ENCODE peak calls at places on chromosome 18, in five cellular contexts. One of them, this sample, is unnamed.

GRCh38 chr18:6960656-6961055 is 156.9 kb downstream of the LAMA1 start:
- DNase-seq in right lobe of liver: no peak
- DNase-seq in A172: peak
- DNase-seq in stomach: no peak
- DNase-seq in uterus: no peak
- DNase-seq in this sample: no peak

GRCh38 chr18:3448845-3449701 is 899 bp upstream of the TGIF1 start:
- DNase-seq in right lobe of liver: peak
- DNase-seq in A172: peak
- DNase-seq in stomach: peak
- DNase-seq in uterus: peak
- DNase-seq in this sample: peak

GRCh38 chr18:61572871-61573270 is 239.6 kb downstream of the CDH20 start:
- DNase-seq in right lobe of liver: no peak
- DNase-seq in A172: no peak
- DNase-seq in stomach: no peak
- DNase-seq in uterus: no peak
- DNase-seq in this sample: no peak

GRCh38 chr18:63317982-63318881 is 1.3 kb downstream of the BCL2 start:
- DNase-seq in right lobe of liver: peak
- DNase-seq in A172: no peak
- DNase-seq in stomach: peak
- DNase-seq in uterus: peak
- DNase-seq in this sample: peak

GRCh38 chr18:62710417-62710816 is 4.9 kb upstream of the PHLPP1 start:
- DNase-seq in right lobe of liver: no peak
- DNase-seq in A172: peak
- DNase-seq in stomach: no peak
- DNase-seq in uterus: no peak
- DNase-seq in this sample: no peak

GRCh38 chr18:46411862-46412690 is 244.9 kb downstream of the LOXHD1 start:
- DNase-seq in right lobe of liver: no peak
- DNase-seq in A172: peak
- DNase-seq in stomach: no peak
- DNase-seq in uterus: peak
- DNase-seq in this sample: no peak

GRCh38 chr18:45847119-45847518 is 21.6 kb downstream of the SIGLEC15 start:
- DNase-seq in right lobe of liver: no peak
- DNase-seq in A172: no peak
- DNase-seq in stomach: no peak
- DNase-seq in uterus: no peak
- DNase-seq in this sample: no peak

GRCh38 chr18:45920367-45920766 is 46.8 kb downstream of the EPG5 start:
- DNase-seq in right lobe of liver: peak
- DNase-seq in A172: peak
- DNase-seq in stomach: peak
- DNase-seq in uterus: peak
- DNase-seq in this sample: peak

GRCh38 chr18:7601249-7601620 is 34.1 kb downstream of the PTPRM start:
- DNase-seq in right lobe of liver: no peak
- DNase-seq in A172: peak
- DNase-seq in stomach: no peak
- DNase-seq in uterus: no peak
- DNase-seq in this sample: no peak

GRCh38 chr18:48803518-48803917 is 147.2 kb downstream of the SMAD7 start:
- DNase-seq in right lobe of liver: no peak
- DNase-seq in A172: no peak
- DNase-seq in stomach: peak
- DNase-seq in uterus: no peak
- DNase-seq in this sample: no peak

GRCh38 chr18:44696892-44697291 is 16.2 kb downstream of the SETBP1 start:
- DNase-seq in right lobe of liver: peak
- DNase-seq in A172: no peak
- DNase-seq in stomach: peak
- DNase-seq in uterus: peak
- DNase-seq in this sample: no peak

GRCh38 chr18:50986360-50987087 is 18.7 kb downstream of the ELAC1 start:
- DNase-seq in right lobe of liver: no peak
- DNase-seq in A172: peak
- DNase-seq in stomach: no peak
- DNase-seq in uterus: no peak
- DNase-seq in this sample: no peak

GRCh38 chr18:63154350-63155152 is 165.0 kb downstream of the BCL2 start:
- DNase-seq in right lobe of liver: no peak
- DNase-seq in A172: no peak
- DNase-seq in stomach: no peak
- DNase-seq in uterus: no peak
- DNase-seq in this sample: no peak

GRCh38 chr18:79574938-79575525 is 104.6 kb upstream of the CTDP1 start:
- DNase-seq in right lobe of liver: no peak
- DNase-seq in A172: no peak
- DNase-seq in stomach: no peak
- DNase-seq in uterus: peak
- DNase-seq in this sample: no peak

GRCh38 chr18:76494541-76495403 is at the start of gene ZNF516:
- DNase-seq in right lobe of liver: peak
- DNase-seq in A172: no peak
- DNase-seq in stomach: peak
- DNase-seq in uterus: peak
- DNase-seq in this sample: no peak

GRCh38 chr18:6355789-6356589 is 58.7 kb downstream of the L3MBTL4 start:
- DNase-seq in right lobe of liver: no peak
- DNase-seq in A172: peak
- DNase-seq in stomach: no peak
- DNase-seq in uterus: no peak
- DNase-seq in this sample: no peak

GRCh38 chr18:57434536-57435494 is at the start of gene ONECUT2:
- DNase-seq in right lobe of liver: peak
- DNase-seq in A172: peak
- DNase-seq in stomach: peak
- DNase-seq in uterus: peak
- DNase-seq in this sample: peak

GRCh38 chr18:64972545-64972944 is 778.3 kb upstream of the CDH7 start:
- DNase-seq in right lobe of liver: no peak
- DNase-seq in A172: peak
- DNase-seq in stomach: no peak
- DNase-seq in uterus: no peak
- DNase-seq in this sample: no peak

GRCh38 chr18:8548186-8548585 is 61.1 kb upstream of the RAB12 start:
- DNase-seq in right lobe of liver: no peak
- DNase-seq in A172: peak
- DNase-seq in stomach: no peak
- DNase-seq in uterus: no peak
- DNase-seq in this sample: no peak

GRCh38 chr18:68314403-68314802 is 400.5 kb downstream of the TMX3 start:
- DNase-seq in right lobe of liver: no peak
- DNase-seq in A172: peak
- DNase-seq in stomach: no peak
- DNase-seq in uterus: no peak
- DNase-seq in this sample: no peak

GRCh38 chr18:31255953-31256352 is 62.0 kb upstream of the DSG1 start:
- DNase-seq in right lobe of liver: no peak
- DNase-seq in A172: no peak
- DNase-seq in stomach: no peak
- DNase-seq in uterus: no peak
- DNase-seq in this sample: no peak

GRCh38 chr18:32767400-32767799 is 5.4 kb downstream of the KLHL14 start:
- DNase-seq in right lobe of liver: no peak
- DNase-seq in A172: no peak
- DNase-seq in stomach: no peak
- DNase-seq in uterus: no peak
- DNase-seq in this sample: no peak

GRCh38 chr18:40133253-40133652 is 1821.8 kb upstream of the PIK3C3 start:
- DNase-seq in right lobe of liver: no peak
- DNase-seq in A172: peak
- DNase-seq in stomach: no peak
- DNase-seq in uterus: no peak
- DNase-seq in this sample: no peak

GRCh38 chr18:49647496-49648168 is 85.8 kb downstream of the LIPG start:
- DNase-seq in right lobe of liver: no peak
- DNase-seq in A172: no peak
- DNase-seq in stomach: no peak
- DNase-seq in uterus: no peak
- DNase-seq in this sample: no peak

GRCh38 chr18:51639541-51639940 is 442.1 kb upstream of the MEX3C start:
- DNase-seq in right lobe of liver: no peak
- DNase-seq in A172: no peak
- DNase-seq in stomach: no peak
- DNase-seq in uterus: no peak
- DNase-seq in this sample: no peak

GRCh38 chr18:49399003-49399402 is 61.4 kb downstream of the DYM start:
- DNase-seq in right lobe of liver: no peak
- DNase-seq in A172: no peak
- DNase-seq in stomach: no peak
- DNase-seq in uterus: no peak
- DNase-seq in this sample: no peak

GRCh38 chr18:58495634-58496033 is 133.3 kb downstream of the ALPK2 start:
- DNase-seq in right lobe of liver: no peak
- DNase-seq in A172: no peak
- DNase-seq in stomach: no peak
- DNase-seq in uterus: no peak
- DNase-seq in this sample: no peak

GRCh38 chr18:62437520-62438329 is 85.1 kb upstream of the ZCCHC2 start:
- DNase-seq in right lobe of liver: peak
- DNase-seq in A172: no peak
- DNase-seq in stomach: no peak
- DNase-seq in uterus: peak
- DNase-seq in this sample: peak

GRCh38 chr18:51619283-51619682 is 421.8 kb upstream of the MEX3C start:
- DNase-seq in right lobe of liver: no peak
- DNase-seq in A172: no peak
- DNase-seq in stomach: no peak
- DNase-seq in uterus: no peak
- DNase-seq in this sample: no peak

GRCh38 chr18:79069792-79070151 is 578 bp downstream of the ATP9B start:
- DNase-seq in right lobe of liver: no peak
- DNase-seq in A172: peak
- DNase-seq in stomach: no peak
- DNase-seq in uterus: no peak
- DNase-seq in this sample: no peak